ENCODE peak calls at places on chromosomes 4 and X, in eight cellular contexts. One of them, this sample, is unnamed.

GRCh38 chrX:41789374-41789773 is 65.4 kb downstream of the GPR82 start:
- DNase-seq in glomerular endothelial cell: no peak
- DNase-seq in HTR-8/SVneo: no peak
- DNase-seq in cardiac muscle cell: no peak
- DNase-seq in LoVo: no peak
- DNase-seq in CD8-positive, alpha-beta memory T cell: no peak
- DNase-seq in EH: no peak
- DNase-seq in bronchial epithelial cell: no peak
- DNase-seq in this sample: no peak

GRCh38 chr4:17765514-17766286 is 15.7 kb downstream of the FAM184B start:
- DNase-seq in glomerular endothelial cell: no peak
- DNase-seq in HTR-8/SVneo: no peak
- DNase-seq in cardiac muscle cell: no peak
- DNase-seq in LoVo: no peak
- DNase-seq in CD8-positive, alpha-beta memory T cell: no peak
- DNase-seq in EH: no peak
- DNase-seq in bronchial epithelial cell: no peak
- DNase-seq in this sample: no peak

GRCh38 chrX:155767101-155767878 is 113.9 kb upstream of the VAMP7 start:
- DNase-seq in glomerular endothelial cell: no peak
- DNase-seq in HTR-8/SVneo: peak
- DNase-seq in cardiac muscle cell: peak
- DNase-seq in LoVo: peak
- DNase-seq in CD8-positive, alpha-beta memory T cell: peak
- DNase-seq in EH: peak
- DNase-seq in bronchial epithelial cell: peak
- DNase-seq in this sample: no peak

GRCh38 chr4:158006973-158007372 is 165.9 kb downstream of the GASK1B start:
- DNase-seq in glomerular endothelial cell: peak
- DNase-seq in HTR-8/SVneo: no peak
- DNase-seq in cardiac muscle cell: no peak
- DNase-seq in LoVo: no peak
- DNase-seq in CD8-positive, alpha-beta memory T cell: no peak
- DNase-seq in EH: peak
- DNase-seq in bronchial epithelial cell: no peak
- DNase-seq in this sample: peak

GRCh38 chr4:47647029-47647428 is 162.0 kb downstream of the ATP10D start:
- DNase-seq in glomerular endothelial cell: no peak
- DNase-seq in HTR-8/SVneo: no peak
- DNase-seq in cardiac muscle cell: no peak
- DNase-seq in LoVo: no peak
- DNase-seq in CD8-positive, alpha-beta memory T cell: no peak
- DNase-seq in EH: no peak
- DNase-seq in bronchial epithelial cell: no peak
- DNase-seq in this sample: no peak

GRCh38 chrX:13051529-13052172 is 7.2 kb upstream of the FAM9C start:
- DNase-seq in glomerular endothelial cell: no peak
- DNase-seq in HTR-8/SVneo: no peak
- DNase-seq in cardiac muscle cell: no peak
- DNase-seq in LoVo: no peak
- DNase-seq in CD8-positive, alpha-beta memory T cell: no peak
- DNase-seq in EH: no peak
- DNase-seq in bronchial epithelial cell: no peak
- DNase-seq in this sample: peak

GRCh38 chr4:23614284-23614892 is 275.5 kb downstream of the PPARGC1A start:
- DNase-seq in glomerular endothelial cell: no peak
- DNase-seq in HTR-8/SVneo: no peak
- DNase-seq in cardiac muscle cell: peak
- DNase-seq in LoVo: no peak
- DNase-seq in CD8-positive, alpha-beta memory T cell: no peak
- DNase-seq in EH: peak
- DNase-seq in bronchial epithelial cell: peak
- DNase-seq in this sample: peak

GRCh38 chr4:137794779-137795178 is 262.5 kb upstream of the PCDH18 start:
- DNase-seq in glomerular endothelial cell: no peak
- DNase-seq in HTR-8/SVneo: no peak
- DNase-seq in cardiac muscle cell: no peak
- DNase-seq in LoVo: no peak
- DNase-seq in CD8-positive, alpha-beta memory T cell: no peak
- DNase-seq in EH: no peak
- DNase-seq in bronchial epithelial cell: no peak
- DNase-seq in this sample: no peak

GRCh38 chr4:136925203-136925602 is 607.1 kb downstream of the PCDH18 start:
- DNase-seq in glomerular endothelial cell: no peak
- DNase-seq in HTR-8/SVneo: no peak
- DNase-seq in cardiac muscle cell: no peak
- DNase-seq in LoVo: no peak
- DNase-seq in CD8-positive, alpha-beta memory T cell: no peak
- DNase-seq in EH: no peak
- DNase-seq in bronchial epithelial cell: no peak
- DNase-seq in this sample: no peak

GRCh38 chr4:105191621-105192210 is 45.0 kb downstream of the TET2 start:
- DNase-seq in glomerular endothelial cell: no peak
- DNase-seq in HTR-8/SVneo: no peak
- DNase-seq in cardiac muscle cell: no peak
- DNase-seq in LoVo: no peak
- DNase-seq in CD8-positive, alpha-beta memory T cell: no peak
- DNase-seq in EH: peak
- DNase-seq in bronchial epithelial cell: peak
- DNase-seq in this sample: peak

GRCh38 chrX:119573840-119574393 is 446 bp upstream of the UBE2A start:
- DNase-seq in glomerular endothelial cell: no peak
- DNase-seq in HTR-8/SVneo: peak
- DNase-seq in cardiac muscle cell: peak
- DNase-seq in LoVo: no peak
- DNase-seq in CD8-positive, alpha-beta memory T cell: no peak
- DNase-seq in EH: peak
- DNase-seq in bronchial epithelial cell: peak
- DNase-seq in this sample: peak

GRCh38 chrX:109751698-109752097 is 18.6 kb upstream of the ACSL4 start:
- DNase-seq in glomerular endothelial cell: no peak
- DNase-seq in HTR-8/SVneo: no peak
- DNase-seq in cardiac muscle cell: no peak
- DNase-seq in LoVo: no peak
- DNase-seq in CD8-positive, alpha-beta memory T cell: no peak
- DNase-seq in EH: no peak
- DNase-seq in bronchial epithelial cell: peak
- DNase-seq in this sample: no peak

GRCh38 chr4:187179086-187180070 is 455.7 kb upstream of the FAT1 start:
- DNase-seq in glomerular endothelial cell: no peak
- DNase-seq in HTR-8/SVneo: no peak
- DNase-seq in cardiac muscle cell: peak
- DNase-seq in LoVo: no peak
- DNase-seq in CD8-positive, alpha-beta memory T cell: no peak
- DNase-seq in EH: no peak
- DNase-seq in bronchial epithelial cell: no peak
- DNase-seq in this sample: no peak

GRCh38 chr4:123350191-123350544 is 46.4 kb upstream of the SPRY1 start:
- DNase-seq in glomerular endothelial cell: no peak
- DNase-seq in HTR-8/SVneo: no peak
- DNase-seq in cardiac muscle cell: peak
- DNase-seq in LoVo: peak
- DNase-seq in CD8-positive, alpha-beta memory T cell: no peak
- DNase-seq in EH: peak
- DNase-seq in bronchial epithelial cell: peak
- DNase-seq in this sample: peak

GRCh38 chr4:17599826-17600225 is 14.6 kb upstream of the MED28 start:
- DNase-seq in glomerular endothelial cell: no peak
- DNase-seq in HTR-8/SVneo: no peak
- DNase-seq in cardiac muscle cell: no peak
- DNase-seq in LoVo: no peak
- DNase-seq in CD8-positive, alpha-beta memory T cell: no peak
- DNase-seq in EH: no peak
- DNase-seq in bronchial epithelial cell: no peak
- DNase-seq in this sample: no peak

GRCh38 chrX:53321216-53321942 is 40.0 kb upstream of the IQSEC2 start:
- DNase-seq in glomerular endothelial cell: no peak
- DNase-seq in HTR-8/SVneo: no peak
- DNase-seq in cardiac muscle cell: peak
- DNase-seq in LoVo: no peak
- DNase-seq in CD8-positive, alpha-beta memory T cell: peak
- DNase-seq in EH: peak
- DNase-seq in bronchial epithelial cell: no peak
- DNase-seq in this sample: no peak

GRCh38 chr4:64497526-64497925 is 88.3 kb upstream of the TECRL start:
- DNase-seq in glomerular endothelial cell: no peak
- DNase-seq in HTR-8/SVneo: no peak
- DNase-seq in cardiac muscle cell: no peak
- DNase-seq in LoVo: no peak
- DNase-seq in CD8-positive, alpha-beta memory T cell: no peak
- DNase-seq in EH: no peak
- DNase-seq in bronchial epithelial cell: no peak
- DNase-seq in this sample: no peak

GRCh38 chrX:86696951-86697350 is 548.7 kb downstream of the DACH2 start:
- DNase-seq in glomerular endothelial cell: no peak
- DNase-seq in HTR-8/SVneo: no peak
- DNase-seq in cardiac muscle cell: no peak
- DNase-seq in LoVo: no peak
- DNase-seq in CD8-positive, alpha-beta memory T cell: no peak
- DNase-seq in EH: no peak
- DNase-seq in bronchial epithelial cell: no peak
- DNase-seq in this sample: no peak

GRCh38 chr4:122765702-122766352 is 33.3 kb downstream of the BBS12 start:
- DNase-seq in glomerular endothelial cell: no peak
- DNase-seq in HTR-8/SVneo: no peak
- DNase-seq in cardiac muscle cell: no peak
- DNase-seq in LoVo: no peak
- DNase-seq in CD8-positive, alpha-beta memory T cell: no peak
- DNase-seq in EH: peak
- DNase-seq in bronchial epithelial cell: peak
- DNase-seq in this sample: no peak

GRCh38 chr4:167787231-167787630 is 305.1 kb upstream of the ANXA10 start:
- DNase-seq in glomerular endothelial cell: no peak
- DNase-seq in HTR-8/SVneo: no peak
- DNase-seq in cardiac muscle cell: no peak
- DNase-seq in LoVo: no peak
- DNase-seq in CD8-positive, alpha-beta memory T cell: no peak
- DNase-seq in EH: no peak
- DNase-seq in bronchial epithelial cell: no peak
- DNase-seq in this sample: no peak

This sample was measured in lung microvascular endothelial cell.